ENCODE peak calls at places on chromosomes 2 and 18, in four cellular contexts. F is HepG2, O is A549, K is uterus. S is an unnamed sample.

GRCh38 chr2:43375746-43376522 is 149.5 kb upstream of the ZFP36L2 start:
- DNase-seq in O (no peak), F (peak; percentile 87), K (no peak), S (no peak)

GRCh38 chr2:217715484-217715883 is 287.3 kb downstream of the TNS1 start:
- DNase-seq in K (no peak), F (no peak), O (no peak), S (no peak)

GRCh38 chr2:229416116-229416694 is 145.1 kb upstream of the PID1 start:
- DNase-seq in K (peak; percentile 69), O (no peak), F (no peak), S (no peak)

GRCh38 chr2:200337621-200338020 is 31.1 kb downstream of the SPATS2L start:
- DNase-seq in K (no peak), F (no peak), O (no peak), S (no peak)

GRCh38 chr2:208595386-208596275 is 189.0 kb downstream of the PTH2R start:
- DNase-seq in F (no peak), K (no peak), O (peak; percentile 62), S (peak; percentile 28)

GRCh38 chr2:127651987-127652550 is 6.1 kb downstream of the GPR17 start:
- DNase-seq in F (no peak), O (no peak), K (peak; percentile 58), S (no peak)

GRCh38 chr2:223647258-223647952 is 45.2 kb upstream of the SCG2 start:
- DNase-seq in F (no peak), K (no peak), O (no peak), S (no peak)

GRCh38 chr2:100603945-100604633 is 41.3 kb downstream of the PDCL3 start:
- DNase-seq in O (no peak), F (no peak), K (no peak), S (no peak)

GRCh38 chr2:3639015-3639630 is 18.9 kb upstream of the ALLC start:
- DNase-seq in F (no peak), O (no peak), K (no peak), S (no peak)

GRCh38 chr2:95323347-95324155 is 26.4 kb downstream of the KCNIP3 start:
- DNase-seq in O (peak; percentile 52), F (peak; percentile 25), K (no peak), S (peak; percentile 7)

GRCh38 chr2:201261471-201261870 is 1.1 kb downstream of the CASP8 start:
- DNase-seq in O (no peak), K (no peak), F (no peak), S (no peak)

GRCh38 chr2:113910110-113910717 is 20.3 kb downstream of the ACTR3 start:
- DNase-seq in K (no peak), F (no peak), O (no peak), S (no peak)

GRCh38 chr2:119243621-119244020 is 20.0 kb downstream of the STEAP3 start:
- DNase-seq in K (no peak), O (no peak), F (no peak), S (no peak)

GRCh38 chr2:119245076-119245840 is 21.6 kb downstream of the STEAP3 start:
- DNase-seq in O (no peak), F (no peak), K (no peak), S (no peak)

GRCh38 chr2:119241205-119241532 is 17.5 kb downstream of the STEAP3 start:
- DNase-seq in F (no peak), K (no peak), O (no peak), S (no peak)

GRCh38 chr2:119240311-119241204 is 16.9 kb downstream of the STEAP3 start:
- DNase-seq in F (peak; percentile 33), K (no peak), O (peak; percentile 43), S (no peak)

DNA sequence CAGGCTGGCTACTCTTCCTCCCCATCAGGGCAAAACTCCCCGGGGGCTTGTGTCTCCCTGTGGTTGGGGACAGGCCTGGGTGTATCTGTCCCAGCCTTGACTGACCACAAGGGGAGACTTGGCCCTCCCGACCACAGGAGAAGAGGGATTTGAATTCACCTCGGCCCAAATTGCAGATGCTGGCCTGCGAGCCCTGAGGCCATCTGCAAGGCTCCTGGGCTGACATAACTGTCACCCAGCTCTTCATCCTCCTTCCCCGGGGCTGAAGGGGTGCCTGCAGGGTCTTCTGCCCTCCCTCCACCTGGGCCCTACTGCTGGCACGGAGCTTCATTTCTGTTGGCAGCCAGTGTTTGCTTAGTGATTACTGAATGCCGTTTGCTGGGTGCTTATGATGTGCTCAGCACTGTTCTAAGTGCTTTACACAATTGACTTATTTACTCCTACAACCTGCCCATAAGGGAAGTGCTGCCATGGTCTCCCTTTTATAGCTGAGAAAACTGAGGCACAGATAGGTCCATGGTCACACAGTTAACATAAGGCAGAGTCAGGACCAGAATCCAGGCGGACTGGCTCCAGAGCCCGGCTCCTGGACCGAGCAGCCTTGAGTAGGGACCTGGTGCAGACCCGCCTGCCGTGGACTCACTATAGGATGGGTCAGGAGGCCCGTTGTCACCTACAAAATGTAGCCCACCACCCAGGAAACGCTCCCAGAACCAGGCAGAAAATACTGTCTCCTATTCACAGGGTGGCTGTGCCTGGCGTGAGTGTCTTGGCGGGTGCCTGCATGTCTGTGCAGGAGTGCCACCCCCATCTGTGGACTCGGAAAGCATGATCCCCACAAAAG is 18.9 kb downstream of the STEAP3 start:
- DNase-seq in F (no peak), O (no peak), K (no peak), S (no peak)
- TF ChIP-seq POLR2A in F (no peak), O (no peak), K (no peak), S (no peak)

GRCh38 chr2:74454654-74455511 is at the start of gene INO80B:
- DNase-seq in O (peak; percentile 99), K (peak; percentile 97), F (peak; percentile 97), S (peak; percentile 99)
- TF ChIP-seq POLR2A in O (peak; percentile 40), K (peak; percentile 60), F (no peak), S (peak; percentile 70)

GRCh38 chr18:3449702-3450357 is at the start of gene TGIF1:
- DNase-seq in F (peak; percentile 63), K (peak; percentile 85), O (peak; percentile 84), S (peak; percentile 88)

GRCh38 chr18:3450358-3451107 is 561 bp downstream of the TGIF1 start:
- DNase-seq in O (peak; percentile 72), K (peak; percentile 75), F (no peak), S (peak; percentile 87)

GRCh38 chr18:3451989-3452749 is 2.2 kb downstream of the TGIF1 start:
- DNase-seq in O (peak; percentile 71), K (peak; percentile 65), F (no peak), S (peak; percentile 74)

GRCh38 chr18:3452750-3453539 is 3.0 kb downstream of the TGIF1 start:
- DNase-seq in K (peak; percentile 29), F (no peak), O (peak; percentile 47), S (peak; percentile 69)

DNA sequence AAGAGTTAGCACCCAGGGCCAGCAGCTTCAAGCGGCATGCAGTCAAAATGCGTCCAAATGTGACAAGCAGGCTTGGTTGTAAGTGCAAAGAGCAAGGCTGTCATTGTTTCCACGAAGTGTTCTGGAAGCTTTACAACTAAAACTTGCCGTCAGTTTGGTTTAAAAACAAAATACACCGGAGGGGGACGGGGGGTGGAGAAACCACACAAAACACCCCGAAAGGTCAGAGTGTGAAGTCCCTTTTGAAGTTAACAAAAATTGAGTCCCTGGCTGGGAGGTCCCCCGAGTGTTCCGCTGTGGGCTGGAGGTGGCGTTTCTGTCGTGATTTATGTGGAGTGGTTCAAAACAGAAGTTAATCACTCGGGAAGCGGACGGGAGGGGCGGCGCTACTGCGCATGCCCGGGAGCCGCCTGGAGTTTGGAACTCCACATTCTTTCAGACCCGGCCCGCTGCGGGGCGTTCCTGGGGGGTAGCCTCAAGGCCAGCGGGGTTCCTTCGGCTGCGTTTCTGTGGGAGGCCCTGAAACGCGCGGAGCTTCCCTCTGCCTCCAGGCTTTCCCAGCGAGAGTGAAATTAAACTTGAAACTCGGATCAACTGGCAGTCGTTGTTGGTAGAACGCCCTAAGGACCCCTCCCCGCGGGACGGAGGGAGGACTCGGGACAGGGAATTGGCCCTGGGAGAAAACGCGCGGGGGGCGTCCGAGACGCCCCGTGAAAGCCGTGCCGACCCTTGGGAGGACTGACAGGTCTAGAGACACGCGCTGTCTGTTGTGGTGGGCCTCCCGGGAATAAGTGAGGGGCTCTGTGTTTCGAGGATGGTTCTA is 1.4 kb downstream of the TGIF1 start:
- DNase-seq in O (peak; percentile 86), F (peak; percentile 80), K (peak; percentile 94), S (peak; percentile 86)
- TF ChIP-seq POLR2A in O (no peak), F (peak; percentile 71), K (peak; percentile 82), S (peak; percentile 91)

DNA sequence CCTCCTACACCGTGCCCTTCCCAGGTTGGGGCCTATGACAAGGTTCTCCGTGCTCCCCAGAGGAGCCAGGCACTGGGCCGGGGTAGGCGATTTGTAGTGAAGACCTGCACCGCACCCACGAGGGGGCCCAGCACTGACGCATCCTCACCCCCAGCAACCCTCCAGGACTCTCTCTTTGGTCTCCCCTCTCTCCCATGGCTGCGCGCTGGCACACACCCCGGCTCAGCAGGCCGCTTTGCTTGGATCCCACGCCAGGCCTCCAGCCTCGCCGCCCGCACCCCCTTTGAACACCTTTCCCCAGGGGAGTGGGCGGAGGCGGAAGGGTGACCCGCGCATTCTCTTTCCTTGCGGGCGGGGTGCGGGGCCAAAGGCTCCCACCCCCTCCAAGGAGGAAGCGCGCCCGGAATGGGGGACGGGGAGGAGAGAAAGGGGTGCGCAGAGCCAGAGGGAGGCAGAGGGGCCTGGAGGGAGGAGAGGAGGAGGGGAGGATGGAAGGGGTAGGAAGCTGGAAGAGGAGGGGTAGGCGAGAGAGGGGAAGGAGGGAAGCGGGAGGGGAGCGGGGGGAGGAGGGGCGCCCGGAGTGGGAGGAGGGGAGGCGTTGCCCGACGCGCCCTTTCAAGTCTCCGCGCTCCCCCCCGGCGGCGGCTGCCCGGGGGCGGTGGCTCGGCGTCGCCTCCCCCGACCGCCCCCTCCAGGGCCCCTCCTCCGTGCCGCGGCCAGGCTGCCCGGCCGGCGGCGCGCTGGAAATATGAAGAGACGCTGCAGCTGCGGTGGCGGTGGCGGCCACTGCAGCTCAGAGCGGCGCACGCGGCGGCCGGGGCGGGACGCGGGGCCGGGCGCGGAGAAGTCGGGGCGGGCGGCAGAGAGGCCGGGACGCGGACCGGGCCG is at the start of gene APCDD1:
- DNase-seq in K (peak; percentile 88), O (no peak), F (peak; percentile 21), S (peak; percentile 24)
- TF ChIP-seq POLR2A in K (peak; percentile 82), O (no peak), F (no peak), S (no peak)

S was measured in erythroblast.